ENCODE peak calls at places on chromosomes 3 and 15, in four cellular contexts. O is nucleus accumbens, Q is hypothalamus, V is NCI-H1105. T is an unnamed sample.

GRCh38 chr15:42499888-42500609 is 4.6 kb downstream of the SNAP23 start:
- DNase-seq in Q (no peak), V (no peak), O (no peak), T (peak)

GRCh38 chr3:107892960-107893359 is 197.9 kb downstream of the CD47 start:
- DNase-seq in Q (no peak), O (no peak), V (no peak), T (peak)

GRCh38 chr3:9916346-9916733 is 558 bp upstream of the IL17RC start:
- DNase-seq in Q (no peak), O (no peak), V (no peak), T (peak)

GRCh38 chr3:133547432-133548041 is 25.9 kb upstream of the CDV3 start:
- DNase-seq in V (no peak), O (no peak), Q (no peak), T (peak)

GRCh38 chr3:176663819-176664218 is 533.5 kb downstream of the TBL1XR1 start:
- DNase-seq in Q (no peak), O (no peak), V (peak), T (peak)

GRCh38 chr15:66236806-66237205 is 16.7 kb downstream of the MEGF11 start:
- DNase-seq in Q (no peak), O (no peak), V (no peak), T (no peak)

GRCh38 chr3:113329757-113330156 is 111.5 kb downstream of the CFAP44 start:
- DNase-seq in O (no peak), V (no peak), Q (no peak), T (no peak)

GRCh38 chr3:44963571-44964325 is 12.2 kb downstream of the ZDHHC3 start:
- DNase-seq in Q (no peak), O (no peak), V (no peak), T (no peak)

GRCh38 chr15:89776274-89777072 is at the start of gene MESP2:
- DNase-seq in O (peak), Q (peak), V (peak), T (peak)

GRCh38 chr3:29456901-29457300 is 176.0 kb downstream of the RBMS3 start:
- DNase-seq in Q (no peak), V (no peak), O (no peak), T (no peak)

GRCh38 chr3:146781606-146782005 is 176.5 kb upstream of the PLSCR5 start:
- DNase-seq in V (no peak), O (no peak), Q (no peak), T (no peak)

GRCh38 chr15:97036301-97036700 is 705.8 kb downstream of the NR2F2 start:
- DNase-seq in Q (no peak), O (no peak), V (no peak), T (no peak)

GRCh38 chr15:77018796-77019475 is 24.0 kb downstream of the PSTPIP1 start:
- DNase-seq in V (no peak), O (no peak), Q (no peak), T (no peak)

GRCh38 chr3:39273119-39273518 is 6.7 kb downstream of the CX3CR1 start:
- DNase-seq in Q (no peak), O (no peak), V (no peak), T (no peak)

GRCh38 chr15:55530861-55531313 is 22.9 kb upstream of the DNAAF4 start:
- DNase-seq in V (no peak), O (no peak), Q (no peak), T (peak)

GRCh38 chr3:115148142-115148790 is 1.2 kb upstream of the ZBTB20 start:
- DNase-seq in Q (no peak), V (no peak), O (no peak), T (peak)

GRCh38 chr3:47057212-47057671 is 77.8 kb downstream of the NBEAL2 start:
- DNase-seq in O (no peak), Q (no peak), V (no peak), T (peak)

GRCh38 chr3:62189376-62189698 is 184.0 kb downstream of the FEZF2 start:
- DNase-seq in O (no peak), Q (no peak), V (no peak), T (no peak)

GRCh38 chr3:63961891-63962290 is 49.7 kb upstream of the SCAANT1 start:
- DNase-seq in Q (no peak), O (no peak), V (no peak), T (peak)

GRCh38 chr15:93454788-93455187 is 365.8 kb upstream of the RGMA start:
- DNase-seq in V (no peak), Q (no peak), O (no peak), T (no peak)

GRCh38 chr3:49775538-49775937 is 10.8 kb downstream of the IP6K1 start:
- DNase-seq in O (peak), V (no peak), Q (peak), T (peak)

GRCh38 chr3:23740517-23741402 is 65.0 kb upstream of the UBE2E1 start:
- DNase-seq in Q (no peak), V (no peak), O (no peak), T (peak)

GRCh38 chr3:100317928-100318327 is 16.6 kb upstream of the NIT2 start:
- DNase-seq in O (no peak), V (no peak), Q (no peak), T (no peak)

GRCh38 chr3:7630925-7631324 is 770.0 kb downstream of the GRM7 start:
- DNase-seq in Q (peak), V (no peak), O (peak), T (no peak)

GRCh38 chr3:106130384-106131084 is 261.7 kb upstream of the CBLB start:
- DNase-seq in V (no peak), O (no peak), Q (no peak), T (no peak)

GRCh38 chr15:74906193-74906449 is 530 bp downstream of the FAM219B start:
- DNase-seq in O (no peak), V (no peak), Q (no peak), T (no peak)

GRCh38 chr15:68511073-68511991 is 67.5 kb upstream of the CORO2B start:
- DNase-seq in V (no peak), O (no peak), Q (no peak), T (no peak)

GRCh38 chr3:122774564-122774963 is 19.1 kb downstream of the HSPBAP1 start:
- DNase-seq in Q (no peak), V (no peak), O (no peak), T (no peak)

GRCh38 chr15:45719490-45719889 is 84.7 kb downstream of the SQOR start:
- DNase-seq in V (no peak), O (no peak), Q (no peak), T (no peak)

GRCh38 chr3:111321786-111322185 is 220.2 kb upstream of the CD96 start:
- DNase-seq in O (no peak), Q (no peak), V (peak), T (peak)

GRCh38 chr3:72906154-72906553 is 18.3 kb downstream of the GXYLT2 start:
- DNase-seq in V (no peak), Q (no peak), O (no peak), T (no peak)